ENCODE peak calls at places on chromosome 10, in ten cellular contexts. R, T, N, D, H, V, C, P, G and I are unnamed samples.

GRCh38 chr10:125134916-125135770 is 25.2 kb downstream of the CTBP2 start:
- DNase-seq in R (no peak), T (no peak), N (no peak), D (no peak), H (no peak), V (peak; percentile 15), C (no peak), P (no peak), G (no peak), I (no peak)

GRCh38 chr10:99937630-99938029 is 72.1 kb downstream of the DNMBP start:
- DNase-seq in R (no peak), T (no peak), N (no peak), D (no peak), H (no peak), V (no peak), C (no peak), P (no peak), G (no peak), I (no peak)

GRCh38 chr10:94851263-94851662 is 87.2 kb upstream of the CYP2C9 start:
- DNase-seq in R (no peak), T (no peak), N (no peak), D (no peak), H (no peak), V (no peak), C (no peak), P (no peak), G (no peak), I (no peak)

GRCh38 chr10:44990965-44991364 is 9.8 kb upstream of the ZNF22 start:
- DNase-seq in R (no peak), T (no peak), N (no peak), D (no peak), H (no peak), V (no peak), C (no peak), P (no peak), G (no peak), I (no peak)

GRCh38 chr10:52314007-52314821 is at the start of gene DKK1:
- DNase-seq in R (peak; percentile 11), T (peak; percentile 85), N (no peak), D (peak; percentile 75), H (peak; percentile 83), V (peak; percentile 86), C (peak; percentile 82), P (no peak), G (peak; percentile 82), I (no peak)

GRCh38 chr10:103966671-103967432 is at the start of gene SLK:
- DNase-seq in R (peak; percentile 76), T (peak; percentile 87), N (peak; percentile 67), D (peak; percentile 88), H (peak; percentile 80), V (peak; percentile 88), C (peak; percentile 84), P (no peak), G (peak; percentile 90), I (peak; percentile 47)

GRCh38 chr10:110815354-110816004 is 56.2 kb upstream of the PDCD4 start:
- DNase-seq in R (no peak), T (no peak), N (no peak), D (no peak), H (no peak), V (no peak), C (no peak), P (no peak), G (no peak), I (no peak)

GRCh38 chr10:12681250-12681649 is 320.3 kb downstream of the CCDC3 start:
- DNase-seq in R (no peak), T (no peak), N (no peak), D (no peak), H (no peak), V (no peak), C (no peak), P (no peak), G (no peak), I (no peak)

GRCh38 chr10:59575269-59575668 is 134.4 kb downstream of the SLC16A9 start:
- DNase-seq in R (no peak), T (no peak), N (no peak), D (peak; percentile 74), H (no peak), V (no peak), C (no peak), P (no peak), G (no peak), I (no peak)

GRCh38 chr10:105952153-105952552 is 1212.4 kb downstream of the SORCS1 start:
- DNase-seq in R (peak; percentile 44), T (no peak), N (no peak), D (peak; percentile 52), H (peak; percentile 41), V (no peak), C (no peak), P (no peak), G (no peak), I (no peak)

GRCh38 chr10:78875331-78875877 is 193.4 kb upstream of the ZMIZ1 start:
- DNase-seq in R (no peak), T (no peak), N (no peak), D (no peak), H (no peak), V (no peak), C (no peak), P (no peak), G (peak; percentile 13), I (no peak)

GRCh38 chr10:49620841-49621378 is 7.1 kb downstream of the CHAT start:
- DNase-seq in R (peak; percentile 61), T (no peak), N (no peak), D (no peak), H (no peak), V (peak; percentile 9), C (no peak), P (no peak), G (no peak), I (no peak)

GRCh38 chr10:72523062-72523461 is 102.8 kb downstream of the MICU1 start:
- DNase-seq in R (no peak), T (no peak), N (no peak), D (no peak), H (no peak), V (no peak), C (no peak), P (no peak), G (no peak), I (no peak)

GRCh38 chr10:29245476-29245875 is 43.4 kb upstream of the LYZL1 start:
- DNase-seq in R (no peak), T (no peak), N (no peak), D (no peak), H (no peak), V (no peak), C (no peak), P (no peak), G (no peak), I (no peak)

GRCh38 chr10:4162571-4163286 is 377.7 kb upstream of the KLF6 start:
- DNase-seq in R (no peak), T (no peak), N (no peak), D (no peak), H (no peak), V (no peak), C (no peak), P (no peak), G (no peak), I (no peak)

GRCh38 chr10:26805567-26806245 is 55.1 kb downstream of the ABI1 start:
- DNase-seq in R (no peak), T (peak; percentile 35), N (no peak), D (peak; percentile 33), H (peak; percentile 35), V (no peak), C (no peak), P (no peak), G (no peak), I (no peak)

GRCh38 chr10:29882766-29883165 is 176.6 kb downstream of the JCAD start:
- DNase-seq in R (no peak), T (no peak), N (no peak), D (no peak), H (no peak), V (no peak), C (no peak), P (no peak), G (no peak), I (no peak)

GRCh38 chr10:59688921-59689351 is 20.7 kb downstream of the SLC16A9 start:
- DNase-seq in R (no peak), T (no peak), N (no peak), D (peak; percentile 40), H (no peak), V (no peak), C (no peak), P (no peak), G (no peak), I (no peak)

GRCh38 chr10:117175215-117175900 is 21.9 kb upstream of the KCNK18 start:
- DNase-seq in R (peak; percentile 23), T (no peak), N (no peak), D (no peak), H (no peak), V (peak; percentile 66), C (no peak), P (no peak), G (no peak), I (no peak)